ENCODE peak calls at places on chromosome 20, in seven cellular contexts. D, T, Y, O, I, X and R are unnamed samples.

GRCh38 chr20:60271597-60271996 is 313.4 kb downstream of the CDH26 start:
- DNase-seq in D (no peak), T (no peak), Y (no peak), O (no peak), I (no peak), X (no peak), R (no peak)

GRCh38 chr20:47740225-47741184 is 44.8 kb downstream of the SULF2 start:
- DNase-seq in D (no peak), T (peak; percentile 81), Y (peak; percentile 21), O (no peak), I (no peak), X (peak; percentile 31), R (no peak)

GRCh38 chr20:6081236-6081635 is 27.4 kb upstream of the LRRN4 start:
- DNase-seq in D (no peak), T (no peak), Y (no peak), O (no peak), I (no peak), X (no peak), R (no peak)

GRCh38 chr20:35134900-35135299 is 12.2 kb downstream of the EDEM2 start:
- DNase-seq in D (no peak), T (no peak), Y (no peak), O (no peak), I (peak; percentile 39), X (no peak), R (no peak)

GRCh38 chr20:47334022-47334551 is 22.4 kb downstream of the ZMYND8 start:
- DNase-seq in D (peak; percentile 96), T (no peak), Y (no peak), O (no peak), I (no peak), X (no peak), R (no peak)

GRCh38 chr20:25402583-25402982 is 4.9 kb upstream of the GINS1 start:
- DNase-seq in D (no peak), T (no peak), Y (no peak), O (no peak), I (no peak), X (no peak), R (no peak)

GRCh38 chr20:21361266-21361665 is 36.1 kb downstream of the NKX2-4 start:
- DNase-seq in D (peak; percentile 76), T (peak; percentile 22), Y (no peak), O (no peak), I (no peak), X (no peak), R (no peak)

GRCh38 chr20:53883098-53883762 is 187.2 kb downstream of the BCAS1 start:
- DNase-seq in D (no peak), T (no peak), Y (no peak), O (no peak), I (no peak), X (no peak), R (no peak)

GRCh38 chr20:37856932-37857660 is 45.8 kb upstream of the VSTM2L start:
- DNase-seq in D (no peak), T (no peak), Y (no peak), O (no peak), I (no peak), X (no peak), R (peak; percentile 50)

GRCh38 chr20:23889775-23890187 is 10.2 kb upstream of the CST5 start:
- DNase-seq in D (peak; percentile 42), T (peak; percentile 64), Y (no peak), O (no peak), I (no peak), X (peak; percentile 10), R (no peak)

GRCh38 chr20:18754030-18754659 is 59.4 kb upstream of the SCP2D1 start:
- DNase-seq in D (no peak), T (no peak), Y (no peak), O (no peak), I (no peak), X (no peak), R (no peak)

GRCh38 chr20:38180781-38181180 is 15.7 kb upstream of the TGM2 start:
- DNase-seq in D (no peak), T (no peak), Y (no peak), O (no peak), I (no peak), X (no peak), R (no peak)

GRCh38 chr20:45359406-45360148 is 3.4 kb upstream of the SYS1 start:
- DNase-seq in D (peak; percentile 67), T (peak; percentile 67), Y (no peak), O (no peak), I (no peak), X (no peak), R (no peak)

GRCh38 chr20:19850190-19850533 is 92.1 kb downstream of the RIN2 start:
- DNase-seq in D (no peak), T (no peak), Y (peak; percentile 54), O (no peak), I (no peak), X (no peak), R (no peak)

GRCh38 chr20:3137492-3137891 is 22.2 kb downstream of the FASTKD5 start:
- DNase-seq in D (no peak), T (no peak), Y (no peak), O (no peak), I (no peak), X (no peak), R (no peak)

GRCh38 chr20:61998343-61999121 is 67.1 kb downstream of the TAF4 start:
- DNase-seq in D (no peak), T (no peak), Y (no peak), O (no peak), I (no peak), X (no peak), R (no peak)

GRCh38 chr20:40882173-40882572 is 146.4 kb upstream of the TOP1 start:
- DNase-seq in D (no peak), T (no peak), Y (no peak), O (no peak), I (no peak), X (no peak), R (no peak)

GRCh38 chr20:10521068-10521834 is 86.1 kb downstream of the SLX4IP start:
- DNase-seq in D (peak; percentile 77), T (no peak), Y (no peak), O (no peak), I (no peak), X (no peak), R (no peak)

GRCh38 chr20:52830598-52830997 is 141.6 kb upstream of the TSHZ2 start:
- DNase-seq in D (no peak), T (no peak), Y (no peak), O (no peak), I (no peak), X (no peak), R (no peak)

GRCh38 chr20:11076434-11076833 is 402.6 kb upstream of the JAG1 start:
- DNase-seq in D (no peak), T (no peak), Y (no peak), O (no peak), I (no peak), X (no peak), R (no peak)

GRCh38 chr20:1430004-1430451 is 36.6 kb downstream of the NSFL1C start:
- DNase-seq in D (peak; percentile 82), T (no peak), Y (no peak), O (no peak), I (no peak), X (no peak), R (no peak)

GRCh38 chr20:63502671-63503172 is 3.8 kb upstream of the EEF1A2 start:
- DNase-seq in D (no peak), T (no peak), Y (no peak), O (no peak), I (no peak), X (no peak), R (no peak)
- TF ChIP-seq CTCF in D (no peak), T (no peak), Y (no peak), O (no peak), I (no peak), X (no peak), R (no peak)

DNA sequence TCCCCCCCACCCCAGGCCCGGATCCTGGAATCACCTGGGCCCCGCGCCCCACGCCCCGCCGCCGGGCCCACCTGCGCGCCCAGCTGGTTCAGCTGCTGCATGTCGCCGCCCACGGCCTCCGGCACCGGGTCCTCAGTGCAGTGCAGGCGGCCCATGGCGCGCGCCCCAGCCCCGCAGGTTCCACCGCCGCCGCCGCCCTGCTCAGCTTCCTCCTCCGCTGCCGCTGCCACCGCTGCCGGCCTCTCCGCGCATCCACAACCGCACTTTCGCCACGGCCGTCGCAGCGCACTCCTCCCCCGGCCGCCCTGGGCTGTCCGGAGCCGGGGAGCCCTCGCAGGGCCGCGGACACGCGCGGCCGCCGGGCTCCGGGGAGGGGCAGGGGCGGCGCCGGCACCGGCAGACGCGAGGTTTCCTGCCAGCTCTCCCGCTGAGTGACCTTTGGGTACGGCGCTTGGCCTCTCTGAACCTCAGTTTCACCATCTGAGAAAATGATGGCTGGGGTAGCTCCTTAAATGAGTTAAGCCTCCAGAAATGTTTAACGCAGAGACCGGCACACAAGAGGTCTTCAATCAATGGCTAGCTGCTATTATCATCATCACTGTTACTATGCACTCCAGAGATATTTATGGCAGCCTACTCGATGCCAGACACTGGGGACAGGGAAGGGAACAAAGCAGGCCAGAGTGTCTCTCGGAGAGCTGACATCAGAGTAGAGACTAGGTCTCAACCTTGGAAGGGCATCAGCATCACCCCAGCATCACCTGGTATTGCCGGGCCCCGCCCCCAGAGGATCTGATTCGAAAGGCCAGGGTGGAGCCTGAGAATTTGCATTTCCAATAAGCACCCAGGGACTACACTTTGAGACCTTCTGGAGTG is at the start of gene COMMD7:
- DNase-seq in D (peak; percentile 57), T (peak; percentile 83), Y (peak; percentile 64), O (no peak), I (peak; percentile 54), X (no peak), R (peak; percentile 29)
- TF ChIP-seq POLR2A in D (no peak), T (no peak), Y (no peak), O (no peak), I (no peak), X (no peak), R (no peak)

GRCh38 chr20:57526067-57526884 is 1.3 kb upstream of the CTCFL start:
- DNase-seq in D (no peak), T (no peak), Y (no peak), O (no peak), I (no peak), X (peak; percentile 15), R (no peak)
- TF ChIP-seq CTCF in D (peak; percentile 18), T (no peak), Y (no peak), O (no peak), I (no peak), X (peak; percentile 83), R (no peak)

DNA sequence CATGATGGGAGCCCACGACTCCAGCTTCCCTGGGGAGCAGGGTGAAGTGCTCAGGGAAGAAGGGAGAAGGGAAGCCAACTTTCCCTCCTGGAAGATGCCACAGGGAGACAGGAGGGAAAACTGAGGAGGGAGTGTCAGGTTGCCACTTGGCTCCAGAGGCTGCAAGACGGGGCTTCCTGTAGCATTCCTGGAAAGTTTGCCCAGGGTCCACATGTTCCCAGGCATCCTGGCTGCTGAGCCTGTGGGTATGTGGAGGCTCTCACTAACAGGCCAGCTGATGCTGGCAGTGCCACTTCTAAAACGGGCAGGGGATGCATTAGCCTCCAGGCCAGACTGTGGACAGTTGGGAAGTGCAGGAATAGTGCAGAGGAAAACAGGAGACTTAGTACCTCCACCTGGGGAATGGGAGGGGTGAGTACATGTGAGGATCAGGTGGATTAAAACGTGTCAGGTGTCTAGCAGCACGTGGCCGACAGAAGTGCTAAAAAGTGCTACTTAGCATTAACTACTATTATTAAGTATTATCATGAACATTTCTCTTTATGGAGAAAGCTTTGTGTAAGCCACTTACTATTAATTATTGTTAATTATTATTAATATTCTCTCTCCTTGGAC is 33.2 kb downstream of the BANF2 start:
- DNase-seq in D (no peak), T (no peak), Y (no peak), O (no peak), I (no peak), X (no peak), R (no peak)
- TF ChIP-seq POLR2A in D (no peak), T (no peak), Y (no peak), O (no peak), I (no peak), X (no peak), R (no peak)